ENCODE peak calls at places on chromosomes 6 and 20, in eight cellular contexts. U is MM.1S; L is CD8-positive, alpha-beta memory T cell; R is psoas muscle; H is CD8-positive, alpha-beta T cell; E is A549; Q is epithelial cell of esophagus; B is lower leg skin. P is an unnamed sample.

GRCh38 chr6:4599924-4600323 is 176.3 kb upstream of the CDYL start:
- DNase-seq in U (no peak), L (no peak), R (no peak), H (no peak), E (no peak), Q (peak; percentile 97), B (peak; percentile 18), P (no peak)

GRCh38 chr6:163568275-163568674 is 153.8 kb downstream of the QKI start:
- DNase-seq in U (no peak), L (no peak), R (no peak), H (no peak), E (no peak), Q (no peak), B (no peak), P (no peak)

GRCh38 chr6:109526905-109527628 is 44.0 kb upstream of the ZBTB24 start:
- DNase-seq in U (peak; percentile 69), L (peak; percentile 53), R (no peak), H (peak; percentile 63), E (peak; percentile 33), Q (peak; percentile 74), B (no peak), P (peak; percentile 80)

GRCh38 chr6:218153-219018 is 73.9 kb upstream of the DUSP22 start:
- DNase-seq in U (no peak), L (no peak), R (no peak), H (no peak), E (no peak), Q (no peak), B (peak; percentile 78), P (no peak)

GRCh38 chr6:129184808-129185366 is 301.9 kb downstream of the LAMA2 start:
- DNase-seq in U (no peak), L (no peak), R (no peak), H (no peak), E (no peak), Q (no peak), B (no peak), P (no peak)

GRCh38 chr20:34017610-34018009 is 23.9 kb downstream of the RALY start:
- DNase-seq in U (peak; percentile 50), L (no peak), R (no peak), H (no peak), E (no peak), Q (peak; percentile 96), B (no peak), P (no peak)

GRCh38 chr20:63311833-63312243 is 18.9 kb downstream of the COL20A1 start:
- DNase-seq in U (no peak), L (no peak), R (peak; percentile 39), H (no peak), E (no peak), Q (no peak), B (no peak), P (no peak)

GRCh38 chr20:3316131-3316530 is 77.1 kb upstream of the SLC4A11 start:
- DNase-seq in U (no peak), L (no peak), R (no peak), H (no peak), E (no peak), Q (no peak), B (no peak), P (no peak)

GRCh38 chr6:11094411-11094851 is 797 bp downstream of the SMIM13 start:
- DNase-seq in U (peak; percentile 67), L (no peak), R (peak; percentile 69), H (peak; percentile 64), E (peak; percentile 21), Q (peak; percentile 63), B (peak; percentile 88), P (no peak)

GRCh38 chr20:2042400-2042799 is 48.5 kb upstream of the PDYN start:
- DNase-seq in U (no peak), L (no peak), R (no peak), H (no peak), E (no peak), Q (peak; percentile 62), B (no peak), P (no peak)

GRCh38 chr6:44672086-44672485 is 284.6 kb downstream of the CDC5L start:
- DNase-seq in U (no peak), L (no peak), R (no peak), H (peak; percentile 9), E (no peak), Q (no peak), B (peak; percentile 21), P (no peak)

GRCh38 chr6:31582230-31582601 is at the start of gene LTB:
- DNase-seq in U (no peak), L (peak; percentile 84), R (no peak), H (peak; percentile 89), E (no peak), Q (no peak), B (peak; percentile 81), P (peak; percentile 61)

GRCh38 chr6:157221817-157222175 is 101.5 kb downstream of the TMEM242 start:
- DNase-seq in U (no peak), L (no peak), R (no peak), H (no peak), E (no peak), Q (no peak), B (peak; percentile 80), P (no peak)

DNA sequence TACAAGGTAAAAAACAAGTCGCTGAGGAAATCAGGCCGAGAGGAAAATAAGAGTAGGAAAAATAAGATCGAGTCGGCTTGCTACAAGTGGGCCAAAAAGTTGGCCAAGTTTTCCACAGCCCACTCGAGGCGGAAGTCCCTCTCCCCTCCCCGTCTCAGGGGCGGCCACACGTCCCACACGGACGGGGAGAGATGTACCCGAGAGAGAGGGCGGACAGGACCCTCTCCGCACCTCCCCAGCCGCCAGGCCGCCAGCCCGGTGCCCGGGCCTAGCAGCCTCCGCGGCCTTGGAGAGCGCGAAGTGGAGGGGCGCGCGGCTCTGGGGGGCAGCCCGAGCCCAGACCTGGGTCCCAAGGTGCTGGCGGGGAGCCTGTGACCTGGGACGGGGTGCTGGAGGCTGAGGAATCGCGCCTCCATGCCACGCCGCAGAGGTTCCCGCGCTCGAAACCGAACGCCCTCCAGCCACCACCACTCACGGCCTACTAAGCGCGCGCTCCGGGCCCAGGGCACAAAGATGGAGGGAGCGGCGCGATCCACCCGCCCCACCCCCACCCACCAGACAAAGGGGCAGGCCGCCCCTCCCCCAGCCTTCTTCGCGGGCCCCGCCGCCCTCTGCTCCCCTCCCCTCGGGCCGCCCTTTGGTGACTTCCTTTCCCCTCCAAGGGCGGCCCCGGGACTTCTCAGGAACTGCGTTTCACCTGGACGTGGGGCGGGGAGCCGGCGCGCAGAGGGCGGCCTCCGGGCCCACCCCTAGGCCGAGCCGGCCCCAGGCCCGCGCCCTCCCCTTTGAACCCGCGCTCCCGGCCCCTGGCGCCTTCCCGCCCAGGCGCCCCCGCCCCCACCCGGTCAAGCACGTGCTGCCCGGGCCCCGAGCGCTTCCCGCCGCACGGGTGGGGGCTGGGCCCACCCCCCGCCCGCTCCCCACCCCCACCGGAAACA is 1.7 kb upstream of the HMGA1 start:
- DNase-seq in U (no peak), L (peak; percentile 37), R (peak; percentile 64), H (peak; percentile 57), E (no peak), Q (no peak), B (peak; percentile 86), P (no peak)
- H3K4me3 ChIP-seq in U (no peak overlapping the region), L (peak overlapping the region; percentile 78), R (peak overlapping the region; percentile 85), H (peak overlapping the region; percentile 66), E (peak overlapping the region; percentile 83), Q (no peak overlapping the region), B (no peak overlapping the region), P (no peak overlapping the region)

DNA sequence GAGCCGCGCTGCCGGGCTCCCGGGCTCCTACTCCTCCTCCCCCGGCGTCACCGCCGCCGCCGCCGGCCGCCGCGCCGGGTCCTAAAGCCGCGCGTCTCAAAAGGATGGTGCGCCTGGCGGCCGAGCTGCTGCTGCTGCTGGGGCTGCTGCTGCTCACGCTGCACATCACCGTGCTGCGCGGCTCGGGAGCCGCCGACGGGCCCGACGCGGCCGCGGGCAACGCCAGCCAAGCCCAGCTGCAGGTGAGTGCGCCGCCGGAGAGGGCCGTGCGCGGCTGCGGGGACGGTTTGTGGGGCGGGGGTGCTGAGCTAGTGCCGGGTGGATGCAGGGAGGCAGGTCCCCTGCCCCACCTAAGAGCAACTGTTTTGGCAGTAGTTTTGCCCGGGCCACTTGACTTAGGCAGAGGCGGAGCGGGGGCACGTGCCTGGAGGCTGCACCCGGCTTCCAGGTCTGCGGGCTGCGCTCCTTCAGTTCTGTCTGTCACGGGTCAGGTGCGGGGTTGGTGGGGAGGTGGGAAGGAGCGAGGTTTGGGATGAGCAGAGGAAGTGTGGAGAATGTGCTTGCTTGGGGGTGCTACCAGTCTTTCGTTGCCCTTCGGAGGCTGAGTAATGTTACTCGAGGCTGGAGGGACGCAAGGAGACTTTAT is 722 bp downstream of the ISM1 start:
- DNase-seq in U (peak; percentile 80), L (peak; percentile 67), R (peak; percentile 60), H (peak; percentile 68), E (peak; percentile 68), Q (peak; percentile 85), B (peak; percentile 87), P (peak; percentile 49)
- H3K4me3 ChIP-seq in U (peak overlapping the region; percentile 49), L (peak overlapping the region; percentile 58), R (peak overlapping the region; percentile 68), H (peak overlapping the region; percentile 57), E (peak overlapping the region; percentile 86), Q (peak overlapping the region; percentile 34), B (peak overlapping the region; percentile 58), P (peak overlapping the region; percentile 38)

DNA sequence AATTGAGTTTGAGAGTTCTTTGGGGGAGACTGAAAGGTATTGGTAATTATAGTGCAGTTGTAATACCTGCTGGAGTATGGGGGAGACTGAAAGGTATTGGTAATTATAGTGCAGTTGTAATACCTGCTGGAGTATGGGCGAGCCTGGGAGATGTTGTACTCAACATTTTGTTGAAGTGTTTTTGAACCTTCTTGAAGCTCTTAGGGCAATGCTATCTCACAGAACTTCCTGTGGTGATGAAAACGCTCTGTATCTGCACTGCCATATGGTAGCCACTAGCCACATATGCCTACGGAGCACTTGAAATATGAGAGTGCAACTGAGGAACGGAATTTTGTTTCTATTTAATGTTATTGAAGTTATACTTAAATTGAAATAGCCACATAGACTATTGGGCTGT is 95.1 kb upstream of the HDGFL1 start:
- DNase-seq in U (no peak), L (no peak), R (no peak), H (no peak), E (no peak), Q (no peak), B (no peak), P (peak; percentile 63)
- H3K4me3 ChIP-seq in U (no peak overlapping the region), L (no peak overlapping the region), R (no peak overlapping the region), H (no peak overlapping the region), E (no peak overlapping the region), Q (no peak overlapping the region), B (no peak overlapping the region), P (no peak overlapping the region)

DNA sequence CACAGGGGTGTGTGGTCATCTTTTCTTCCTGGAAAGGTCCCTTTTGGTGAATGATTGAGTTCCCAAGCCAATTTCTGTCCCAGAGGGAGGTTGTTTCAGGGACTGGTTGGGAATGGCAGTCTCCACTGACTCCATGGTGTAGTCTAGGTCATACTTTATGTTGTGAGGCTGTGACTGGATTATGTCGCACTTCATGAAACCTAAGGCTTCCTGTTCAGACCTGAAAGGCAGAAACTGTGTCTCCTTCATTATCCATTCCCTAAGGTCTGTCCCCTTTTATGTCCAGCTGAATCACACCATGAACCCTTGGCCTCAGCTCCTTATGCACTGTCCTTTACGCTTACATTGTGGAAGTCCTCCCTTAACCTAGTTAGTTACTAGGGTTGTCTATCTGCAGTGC is 191.2 kb downstream of the JARID2 start:
- DNase-seq in U (no peak), L (no peak), R (no peak), H (no peak), E (no peak), Q (no peak), B (no peak), P (no peak)
- H3K4me3 ChIP-seq in U (no peak overlapping the region), L (no peak overlapping the region), R (no peak overlapping the region), H (no peak overlapping the region), E (no peak overlapping the region), Q (no peak overlapping the region), B (no peak overlapping the region), P (no peak overlapping the region)

P was measured in Jurkat, Clone E6-1.